ENCODE peak calls at places on chromosomes 6 and 20, in six cellular contexts. E is IMR-90, U is lower lobe of right lung, Q is astrocyte, J is heart left ventricle, Y is endodermal cell. K is an unnamed sample. For H3K27me3, the result is how much of the 10 kb centered on the place peaks cover.

GRCh38 chr6:170128811-170129681 is 161.8 kb downstream of the DLL1 start:
- DNase-seq in E (no peak), U (no peak), Q (no peak), J (peak), Y (peak), K (no peak)

GRCh38 chr20:1721687-1722512 is 64.3 kb upstream of the SIRPG start:
- DNase-seq in E (no peak), U (no peak), Q (no peak), J (no peak), Y (peak), K (no peak)

GRCh38 chr6:79230149-79230548 is 4.3 kb downstream of the HMGN3 start:
- DNase-seq in E (no peak), U (no peak), Q (no peak), J (no peak), Y (no peak), K (no peak)

GRCh38 chr6:107102414-107102805 is 12.9 kb downstream of the BEND3 start:
- DNase-seq in E (no peak), U (no peak), Q (no peak), J (no peak), Y (peak), K (no peak)

GRCh38 chr6:17907467-17908229 is 79.8 kb downstream of the KIF13A start:
- DNase-seq in E (peak), U (peak), Q (peak), J (peak), Y (no peak), K (peak)

GRCh38 chr20:6178537-6178936 is 55.7 kb upstream of the FERMT1 start:
- DNase-seq in E (peak), U (no peak), Q (peak), J (no peak), Y (no peak), K (peak)

GRCh38 chr6:142301421-142302391 is at the start of gene ADGRG6:
- DNase-seq in E (peak), U (peak), Q (peak), J (peak), Y (peak), K (no peak)

GRCh38 chr6:42369568-42369967 is 82.2 kb downstream of the TRERF1 start:
- DNase-seq in E (no peak), U (no peak), Q (no peak), J (no peak), Y (no peak), K (no peak)

GRCh38 chr6:116561377-116562018 is 7.9 kb downstream of the CALHM4 start:
- DNase-seq in E (peak), U (peak), Q (peak), J (peak), Y (peak), K (peak)

GRCh38 chr6:2773450-2773849 is 8.3 kb downstream of the WRNIP1 start:
- DNase-seq in E (peak), U (no peak), Q (no peak), J (no peak), Y (no peak), K (no peak)

GRCh38 chr6:32147401-32148132 is 4.2 kb downstream of the PRRT1 start:
- DNase-seq in E (no peak), U (no peak), Q (no peak), J (no peak), Y (no peak), K (no peak)
- H3K27me3 ChIP-seq in E (under half), U (under half), Q (under half), J (under half), Y (under half), K (under half)

DNA sequence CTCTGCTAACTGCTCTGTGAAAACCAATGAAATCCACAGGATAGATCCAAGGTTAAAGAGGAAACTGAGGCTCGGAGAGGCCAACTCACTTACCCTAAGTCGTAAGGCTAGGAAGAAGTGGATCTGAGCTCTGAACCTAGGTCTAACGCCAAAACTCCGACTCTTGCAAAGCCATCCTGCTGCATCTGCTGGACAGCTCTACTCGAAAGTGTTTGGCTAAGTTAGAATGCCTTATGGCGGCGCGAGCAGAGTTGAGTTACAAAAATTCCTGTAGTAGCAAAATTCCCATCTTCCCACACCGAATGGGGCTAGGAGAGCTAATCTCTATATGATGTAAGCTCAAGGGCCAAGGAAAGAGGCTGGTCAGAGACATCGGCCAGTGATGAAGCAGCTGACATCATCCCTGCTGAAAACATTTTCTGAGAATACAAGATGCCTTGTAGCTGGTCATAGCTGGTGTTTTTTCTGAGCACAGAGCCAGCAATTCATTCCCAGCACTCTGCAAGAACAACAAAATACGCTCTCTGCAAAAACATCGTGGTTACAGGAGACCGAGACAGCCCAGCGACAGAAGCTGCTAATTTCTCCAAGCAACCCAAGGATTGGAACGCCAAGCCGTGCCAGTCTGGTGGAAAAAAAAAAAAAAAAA is 1.8 kb downstream of the SPATA2 start:
- DNase-seq in E (peak), U (no peak), Q (peak), J (no peak), Y (no peak), K (no peak)
- H3K4me3 ChIP-seq in E (no peak), U (peak), Q (no peak), J (no peak), Y (peak), K (no peak)

GRCh38 chr6:100304575-100304974 is 160.1 kb downstream of the SIM1 start:
- DNase-seq in E (no peak), U (no peak), Q (no peak), J (no peak), Y (no peak), K (no peak)
- H3K27me3 ChIP-seq in E (under half), U (under half), Q (under half), J (under half), Y (under half), K (under half)

GRCh38 chr6:151167034-151167433 is 72.7 kb upstream of the AKAP12 start:
- DNase-seq in E (no peak), U (no peak), Q (no peak), J (no peak), Y (no peak), K (no peak)

GRCh38 chr6:151164383-151164782 is 75.4 kb upstream of the AKAP12 start:
- DNase-seq in E (no peak), U (no peak), Q (no peak), J (no peak), Y (no peak), K (no peak)

GRCh38 chr6:151160869-151161268 is 78.9 kb upstream of the AKAP12 start:
- DNase-seq in E (no peak), U (peak), Q (no peak), J (no peak), Y (no peak), K (no peak)

DNA sequence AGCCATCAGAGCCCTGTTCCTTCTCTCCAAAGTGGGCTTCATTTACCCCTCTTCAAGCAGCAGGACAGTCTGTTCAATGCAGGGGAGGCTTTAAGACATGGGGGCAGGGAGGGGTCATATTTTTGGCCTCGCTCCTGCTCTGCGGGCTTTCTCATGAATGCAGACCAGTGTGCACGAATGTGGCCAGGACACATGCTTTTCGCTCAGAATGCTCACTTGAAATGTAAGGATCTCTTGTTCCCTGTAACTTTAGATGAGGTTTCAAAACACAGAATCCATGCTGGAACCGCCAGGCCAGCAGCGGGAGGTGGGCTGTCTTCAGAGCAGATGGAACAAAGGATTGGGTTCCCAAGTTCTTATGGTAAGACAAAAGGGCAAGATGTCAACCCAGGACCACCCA is 78.4 kb upstream of the AKAP12 start:
- DNase-seq in E (no peak), U (no peak), Q (no peak), J (no peak), Y (no peak), K (no peak)
- H3K4me3 ChIP-seq in E (no peak), U (no peak), Q (no peak), J (no peak), Y (no peak), K (no peak)

GRCh38 chr20:61702246-61702645 is 363.4 kb downstream of the TAF4 start:
- DNase-seq in E (no peak), U (no peak), Q (no peak), J (no peak), Y (no peak), K (no peak)
- H3K27me3 ChIP-seq in E (under half), U (under half), Q (under half), J (under half), Y (under half), K (under half)

GRCh38 chr6:13368079-13368478 is 39.7 kb upstream of the TBC1D7 start:
- DNase-seq in E (no peak), U (no peak), Q (no peak), J (no peak), Y (no peak), K (no peak)
- H3K4me3 ChIP-seq in E (no peak), U (no peak), Q (no peak), J (no peak), Y (no peak), K (no peak)

GRCh38 chr20:25059487-25059820 is 1.5 kb upstream of the ACSS1 start:
- DNase-seq in E (no peak), U (no peak), Q (no peak), J (no peak), Y (no peak), K (no peak)

GRCh38 chr20:25061103-25061799 is 3.3 kb upstream of the ACSS1 start:
- DNase-seq in E (no peak), U (no peak), Q (no peak), J (no peak), Y (no peak), K (no peak)

GRCh38 chr20:25058797-25059486 is 1.0 kb upstream of the ACSS1 start:
- DNase-seq in E (peak), U (no peak), Q (no peak), J (peak), Y (peak), K (no peak)

GRCh38 chr20:25058051-25058796 is at the start of gene ACSS1:
- DNase-seq in E (peak), U (peak), Q (no peak), J (peak), Y (peak), K (no peak)

GRCh38 chr20:25059866-25060465 is 2.0 kb upstream of the ACSS1 start:
- DNase-seq in E (no peak), U (no peak), Q (no peak), J (no peak), Y (peak), K (no peak)
- H3K27me3 ChIP-seq in E (half or more), U (under half), Q (under half), J (under half), Y (half or more), K (half or more)

GRCh38 chr6:155315516-155315871 is 1.2 kb upstream of the TFB1M start:
- DNase-seq in E (no peak), U (no peak), Q (no peak), J (no peak), Y (no peak), K (no peak)
- H3K4me3 ChIP-seq in E (no peak), U (peak), Q (peak), J (peak), Y (peak), K (peak)

DNA sequence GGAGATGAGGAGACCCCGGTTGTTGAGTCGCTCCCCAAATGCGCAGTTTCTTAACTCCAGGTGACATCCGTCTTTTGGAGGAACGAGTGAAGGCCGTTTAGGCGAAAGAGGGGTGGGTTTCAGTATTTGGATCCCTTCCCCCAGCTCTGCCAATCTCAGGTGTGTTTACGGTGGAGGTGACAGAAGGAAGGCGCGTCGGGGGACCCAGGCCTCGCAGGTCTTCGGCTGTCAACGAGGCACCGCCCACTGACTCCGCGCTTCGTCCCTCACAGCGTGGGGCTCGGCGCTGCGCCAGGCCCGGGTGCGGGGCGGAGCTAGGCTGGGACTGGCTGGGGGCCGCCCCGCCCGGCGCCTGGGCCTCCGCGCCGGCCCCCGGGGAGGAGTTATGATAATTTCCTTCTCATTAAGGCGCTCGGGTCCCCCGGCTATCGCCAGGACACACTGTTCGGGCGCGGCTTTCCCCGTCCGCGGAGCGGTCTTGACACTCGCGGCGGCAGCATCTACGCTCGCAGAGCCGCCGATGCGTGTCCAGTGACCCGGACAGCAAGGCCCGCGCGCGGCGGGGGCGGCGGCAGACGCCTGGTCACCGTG is at the start of gene TFAP2C:
- DNase-seq in E (no peak), U (peak), Q (no peak), J (peak), Y (peak), K (no peak)
- H3K27me3 ChIP-seq in E (half or more), U (half or more), Q (half or more), J (half or more), Y (half or more), K (half or more)